ENCODE peak calls at places on chromosomes 16 and 17, in four cellular contexts. One of them, this sample, is unnamed.
A peak's percentile ranks its signal among the peaks of the same experiment; 100 is the strongest.

GRCh38 chr16:71648921-71649320 is 22.9 kb downstream of the MARVELD3 start:
- DNase-seq in right lobe of liver: no peak
- DNase-seq in activated effector memory CD4-positive, alpha-beta T cell treated with anti-CD3 and anti-CD28 coated beads, Interleukin-2, amount 50 U/mL, for 16 hours: no peak
- DNase-seq in AG04450: no peak
- DNase-seq in this sample: peak; percentile 22

GRCh38 chr16:85579199-85579598 is 33.9 kb upstream of the GSE1 start:
- DNase-seq in activated effector memory CD4-positive, alpha-beta T cell treated with anti-CD3 and anti-CD28 coated beads, Interleukin-2, amount 50 U/mL, for 16 hours: no peak
- DNase-seq in right lobe of liver: no peak
- DNase-seq in AG04450: no peak
- DNase-seq in this sample: no peak

GRCh38 chr16:27917953-27918352 is 145.6 kb downstream of the GSG1L start:
- DNase-seq in activated effector memory CD4-positive, alpha-beta T cell treated with anti-CD3 and anti-CD28 coated beads, Interleukin-2, amount 50 U/mL, for 16 hours: no peak
- DNase-seq in AG04450: no peak
- DNase-seq in right lobe of liver: no peak
- DNase-seq in this sample: no peak

GRCh38 chr17:82297804-82298537 is 19.4 kb downstream of the CD7 start:
- DNase-seq in right lobe of liver: peak; percentile 93
- DNase-seq in activated effector memory CD4-positive, alpha-beta T cell treated with anti-CD3 and anti-CD28 coated beads, Interleukin-2, amount 50 U/mL, for 16 hours: peak; percentile 97
- DNase-seq in AG04450: peak; percentile 74
- DNase-seq in this sample: peak; percentile 94

GRCh38 chr16:72932050-72932449 is 115.9 kb downstream of the ZFHX3 start:
- DNase-seq in right lobe of liver: no peak
- DNase-seq in activated effector memory CD4-positive, alpha-beta T cell treated with anti-CD3 and anti-CD28 coated beads, Interleukin-2, amount 50 U/mL, for 16 hours: no peak
- DNase-seq in AG04450: no peak
- DNase-seq in this sample: no peak

GRCh38 chr16:17245727-17246576 is 224.8 kb downstream of the XYLT1 start:
- DNase-seq in AG04450: no peak
- DNase-seq in activated effector memory CD4-positive, alpha-beta T cell treated with anti-CD3 and anti-CD28 coated beads, Interleukin-2, amount 50 U/mL, for 16 hours: no peak
- DNase-seq in right lobe of liver: no peak
- DNase-seq in this sample: no peak

GRCh38 chr17:19652595-19652994 is 4.0 kb downstream of the ALDH3A2 start:
- DNase-seq in activated effector memory CD4-positive, alpha-beta T cell treated with anti-CD3 and anti-CD28 coated beads, Interleukin-2, amount 50 U/mL, for 16 hours: no peak
- DNase-seq in AG04450: no peak
- DNase-seq in right lobe of liver: no peak
- DNase-seq in this sample: no peak

GRCh38 chr17:57905875-57906455 is 49.2 kb downstream of the CUEDC1 start:
- DNase-seq in activated effector memory CD4-positive, alpha-beta T cell treated with anti-CD3 and anti-CD28 coated beads, Interleukin-2, amount 50 U/mL, for 16 hours: no peak
- DNase-seq in right lobe of liver: no peak
- DNase-seq in AG04450: no peak
- DNase-seq in this sample: no peak

GRCh38 chr17:65058615-65059014 is 2.1 kb upstream of the GNA13 start:
- DNase-seq in right lobe of liver: no peak
- DNase-seq in AG04450: no peak
- DNase-seq in activated effector memory CD4-positive, alpha-beta T cell treated with anti-CD3 and anti-CD28 coated beads, Interleukin-2, amount 50 U/mL, for 16 hours: no peak
- DNase-seq in this sample: no peak

GRCh38 chr16:10827691-10828341 is 9.2 kb upstream of the TVP23A start:
- DNase-seq in activated effector memory CD4-positive, alpha-beta T cell treated with anti-CD3 and anti-CD28 coated beads, Interleukin-2, amount 50 U/mL, for 16 hours: no peak
- DNase-seq in AG04450: peak; percentile 42
- DNase-seq in right lobe of liver: peak; percentile 76
- DNase-seq in this sample: peak; percentile 88

GRCh38 chr17:82489851-82490511 is 29.6 kb upstream of the FOXK2 start:
- DNase-seq in right lobe of liver: no peak
- DNase-seq in activated effector memory CD4-positive, alpha-beta T cell treated with anti-CD3 and anti-CD28 coated beads, Interleukin-2, amount 50 U/mL, for 16 hours: no peak
- DNase-seq in AG04450: no peak
- DNase-seq in this sample: no peak

GRCh38 chr17:40122944-40123810 is 1.4 kb downstream of the MSL1 start:
- DNase-seq in right lobe of liver: peak; percentile 49
- DNase-seq in activated effector memory CD4-positive, alpha-beta T cell treated with anti-CD3 and anti-CD28 coated beads, Interleukin-2, amount 50 U/mL, for 16 hours: peak; percentile 85
- DNase-seq in AG04450: no peak
- DNase-seq in this sample: peak; percentile 60

GRCh38 chr16:6633441-6633840 is 699.2 kb upstream of the RBFOX1 start:
- DNase-seq in right lobe of liver: no peak
- DNase-seq in AG04450: no peak
- DNase-seq in activated effector memory CD4-positive, alpha-beta T cell treated with anti-CD3 and anti-CD28 coated beads, Interleukin-2, amount 50 U/mL, for 16 hours: no peak
- DNase-seq in this sample: no peak

GRCh38 chr17:29883497-29883896 is 46.5 kb downstream of the SSH2 start:
- DNase-seq in AG04450: no peak
- DNase-seq in activated effector memory CD4-positive, alpha-beta T cell treated with anti-CD3 and anti-CD28 coated beads, Interleukin-2, amount 50 U/mL, for 16 hours: no peak
- DNase-seq in right lobe of liver: no peak
- DNase-seq in this sample: peak; percentile 40

GRCh38 chr16:72815348-72816318 is 232.3 kb downstream of the ZFHX3 start:
- DNase-seq in AG04450: no peak
- DNase-seq in activated effector memory CD4-positive, alpha-beta T cell treated with anti-CD3 and anti-CD28 coated beads, Interleukin-2, amount 50 U/mL, for 16 hours: no peak
- DNase-seq in right lobe of liver: no peak
- DNase-seq in this sample: no peak

GRCh38 chr17:56819431-56820145 is 14.1 kb downstream of the C17orf67 start:
- DNase-seq in AG04450: peak; percentile 18
- DNase-seq in activated effector memory CD4-positive, alpha-beta T cell treated with anti-CD3 and anti-CD28 coated beads, Interleukin-2, amount 50 U/mL, for 16 hours: peak; percentile 83
- DNase-seq in right lobe of liver: peak; percentile 38
- DNase-seq in this sample: peak; percentile 72

GRCh38 chr17:44444735-44445105 is 55.3 kb upstream of the ITGA2B start:
- DNase-seq in AG04450: peak; percentile 46
- DNase-seq in right lobe of liver: no peak
- DNase-seq in activated effector memory CD4-positive, alpha-beta T cell treated with anti-CD3 and anti-CD28 coated beads, Interleukin-2, amount 50 U/mL, for 16 hours: no peak
- DNase-seq in this sample: peak; percentile 49

GRCh38 chr17:76585048-76585648 is 512 bp downstream of the ST6GALNAC2 start:
- DNase-seq in activated effector memory CD4-positive, alpha-beta T cell treated with anti-CD3 and anti-CD28 coated beads, Interleukin-2, amount 50 U/mL, for 16 hours: peak; percentile 63
- DNase-seq in right lobe of liver: peak; percentile 55
- DNase-seq in AG04450: no peak
- DNase-seq in this sample: peak; percentile 25

GRCh38 chr17:66492080-66492479 is 189.7 kb downstream of the PRKCA start:
- DNase-seq in activated effector memory CD4-positive, alpha-beta T cell treated with anti-CD3 and anti-CD28 coated beads, Interleukin-2, amount 50 U/mL, for 16 hours: no peak
- DNase-seq in right lobe of liver: no peak
- DNase-seq in AG04450: no peak
- DNase-seq in this sample: no peak

GRCh38 chr17:32591428-32591827 is 104.6 kb downstream of the CDK5R1 start:
- DNase-seq in right lobe of liver: no peak
- DNase-seq in activated effector memory CD4-positive, alpha-beta T cell treated with anti-CD3 and anti-CD28 coated beads, Interleukin-2, amount 50 U/mL, for 16 hours: no peak
- DNase-seq in AG04450: no peak
- DNase-seq in this sample: no peak

GRCh38 chr16:88507231-88507743 is 54.2 kb downstream of the ZFPM1 start:
- DNase-seq in right lobe of liver: no peak
- DNase-seq in AG04450: no peak
- DNase-seq in activated effector memory CD4-positive, alpha-beta T cell treated with anti-CD3 and anti-CD28 coated beads, Interleukin-2, amount 50 U/mL, for 16 hours: no peak
- DNase-seq in this sample: no peak

GRCh38 chr17:32490101-32490482 is 3.3 kb downstream of the CDK5R1 start:
- DNase-seq in right lobe of liver: no peak
- DNase-seq in activated effector memory CD4-positive, alpha-beta T cell treated with anti-CD3 and anti-CD28 coated beads, Interleukin-2, amount 50 U/mL, for 16 hours: no peak
- DNase-seq in AG04450: no peak
- DNase-seq in this sample: no peak